ENCODE peak calls at places on chromosomes 12 and 14, in six cellular contexts. E is stimulated activated CD8-positive, alpha-beta memory T cell treated with anti-CD3 and anti-CD28 coated beads, Interleukin-4, amount 100 ng/mL, for 4 hours; W is effector CD8-positive, alpha-beta T cell; G is SW480; J is nephron progenitor cell; U is Caki2. S is an unnamed sample.

GRCh38 chr12:132162508-132163031 is 18.3 kb downstream of the NOC4L start:
- DNase-seq in E (no peak), W (no peak), G (peak; percentile 87), J (no peak), U (peak; percentile 72), S (peak; percentile 62)

GRCh38 chr12:91178139-91178561 is 4.5 kb downstream of the DCN start:
- DNase-seq in E (no peak), W (no peak), G (peak; percentile 9), J (no peak), U (peak; percentile 40), S (peak; percentile 33)

GRCh38 chr12:12901158-12901791 is 9.9 kb downstream of the GPRC5A start:
- DNase-seq in E (no peak), W (no peak), G (peak; percentile 89), J (no peak), U (peak; percentile 81), S (peak; percentile 97)

GRCh38 chr12:45907955-45908354 is 82.4 kb downstream of the SCAF11 start:
- DNase-seq in E (no peak), W (no peak), G (no peak), J (no peak), U (no peak), S (no peak)

GRCh38 chr14:92759679-92760523 is 11.5 kb upstream of the LGMN start:
- DNase-seq in E (no peak), W (no peak), G (no peak), J (no peak), U (peak; percentile 9), S (no peak)

GRCh38 chr12:22048351-22049041 is 2.5 kb downstream of the CMAS start:
- DNase-seq in E (no peak), W (no peak), G (no peak), J (no peak), U (no peak), S (no peak)

GRCh38 chr14:32233292-32233691 is 30.2 kb upstream of the RNU6-8 start:
- DNase-seq in E (no peak), W (no peak), G (no peak), J (no peak), U (no peak), S (no peak)

GRCh38 chr12:105944628-105945027 is 194.1 kb downstream of the NUAK1 start:
- DNase-seq in E (no peak), W (no peak), G (no peak), J (no peak), U (no peak), S (no peak)

GRCh38 chr14:24481622-24482324 is 26.3 kb downstream of the CMA1 start:
- DNase-seq in E (peak; percentile 4), W (no peak), G (peak; percentile 35), J (peak; percentile 74), U (peak; percentile 3), S (no peak)

GRCh38 chr12:7693793-7694192 is 1.8 kb downstream of the GDF3 start:
- DNase-seq in E (no peak), W (no peak), G (no peak), J (no peak), U (no peak), S (no peak)

GRCh38 chr14:90508536-90509254 is 111.9 kb downstream of the CALM1 start:
- DNase-seq in E (no peak), W (no peak), G (no peak), J (no peak), U (no peak), S (no peak)

GRCh38 chr14:82447586-82447985 is 913.9 kb upstream of the SEL1L start:
- DNase-seq in E (no peak), W (no peak), G (no peak), J (peak; percentile 3), U (no peak), S (no peak)

GRCh38 chr12:121898287-121898686 is 9.7 kb downstream of the PSMD9 start:
- DNase-seq in E (no peak), W (no peak), G (no peak), J (no peak), U (no peak), S (no peak)

GRCh38 chr12:64650762-64651161 is 40.5 kb downstream of the RASSF3 start:
- DNase-seq in E (no peak), W (no peak), G (no peak), J (no peak), U (peak; percentile 37), S (peak; percentile 35)

S was measured in AG09309.